ENCODE peak calls at places on chromosomes 2 and 18, in four cellular contexts. Q is GM23248, E is HCT116, V is MM.1S. L is an unnamed sample.

GRCh38 chr2:219220652-219221402 is 2.1 kb upstream of the ABCB6 start:
- DNase-seq in Q (no peak), E (no peak), V (no peak), L (no peak)

GRCh38 chr2:203811491-203812221 is 55.9 kb upstream of the CTLA4 start:
- DNase-seq in Q (peak), E (peak), V (peak), L (no peak)

GRCh38 chr2:112614201-112614840 is 29.9 kb downstream of the CHCHD5 start:
- DNase-seq in Q (no peak), E (no peak), V (no peak), L (no peak)

GRCh38 chr2:63841254-63842022 is at the start of gene UGP2:
- DNase-seq in Q (peak), E (peak), V (peak), L (peak)

GRCh38 chr2:125364181-125364806 is 1291.7 kb upstream of the GYPC start:
- DNase-seq in Q (no peak), E (no peak), V (no peak), L (no peak)

GRCh38 chr2:63056309-63057065 is 5.9 kb downstream of the OTX1 start:
- DNase-seq in Q (peak), E (no peak), V (peak), L (no peak)

GRCh38 chr2:127024769-127025356 is 82.1 kb downstream of the BIN1 start:
- DNase-seq in Q (peak), E (no peak), V (no peak), L (no peak)

GRCh38 chr2:31440764-31441163 is 26.2 kb upstream of the XDH start:
- DNase-seq in Q (peak), E (no peak), V (no peak), L (no peak)

GRCh38 chr18:12944724-12945123 is 3.1 kb upstream of the SEH1L start:
- DNase-seq in Q (peak), E (no peak), V (no peak), L (peak)

GRCh38 chr2:28658369-28658768 is 93.3 kb upstream of the PPP1CB start:
- DNase-seq in Q (peak), E (no peak), V (no peak), L (no peak)

GRCh38 chr2:203763425-203764272 is 57.2 kb downstream of the CD28 start:
- DNase-seq in Q (no peak), E (no peak), V (no peak), L (peak)

GRCh38 chr2:86366651-86367500 is 29.4 kb upstream of the REEP1 start:
- DNase-seq in Q (no peak), E (no peak), V (peak), L (no peak)

GRCh38 chr2:158650646-158651357 is 144.3 kb upstream of the DAPL1 start:
- DNase-seq in Q (no peak), E (no peak), V (no peak), L (no peak)

GRCh38 chr18:2654105-2654827 is 1.3 kb upstream of the SMCHD1 start:
- DNase-seq in Q (peak), E (no peak), V (no peak), L (peak)

GRCh38 chr2:201220102-201220570 is 37.2 kb downstream of the CASP10 start:
- DNase-seq in Q (no peak), E (no peak), V (peak), L (peak)

GRCh38 chr2:31987454-31987853 is 23.4 kb downstream of the MEMO1 start:
- DNase-seq in Q (peak), E (no peak), V (no peak), L (no peak)

GRCh38 chr2:163157411-163157810 is 318.8 kb upstream of the KCNH7 start:
- DNase-seq in Q (peak), E (no peak), V (no peak), L (no peak)

GRCh38 chr2:17969661-17970060 is 91.2 kb downstream of the KCNS3 start:
- DNase-seq in Q (no peak), E (no peak), V (no peak), L (no peak)

GRCh38 chr18:45237639-45238038 is 377.6 kb upstream of the SLC14A2 start:
- DNase-seq in Q (no peak), E (no peak), V (no peak), L (no peak)

GRCh38 chr18:69490813-69491212 is 90.1 kb downstream of the DOK6 start:
- DNase-seq in Q (peak), E (no peak), V (no peak), L (no peak)

GRCh38 chr2:8488001-8488738 is 193.7 kb upstream of the ID2 start:
- DNase-seq in Q (no peak), E (no peak), V (peak), L (no peak)

GRCh38 chr18:73791081-73791480 is 356.6 kb downstream of the FBXO15 start:
- DNase-seq in Q (peak), E (no peak), V (no peak), L (no peak)

GRCh38 chr18:49486959-49487710 is at the start of gene C18orf32:
- DNase-seq in Q (peak), E (peak), V (peak), L (peak)

GRCh38 chr18:41579185-41579584 is 375.8 kb upstream of the PIK3C3 start:
- DNase-seq in Q (no peak), E (no peak), V (no peak), L (no peak)

GRCh38 chr2:18349421-18349820 is 211.0 kb downstream of the RDH14 start:
- DNase-seq in Q (no peak), E (no peak), V (no peak), L (no peak)

GRCh38 chr2:67400560-67401464 is 3.7 kb downstream of the ETAA1 start:
- DNase-seq in Q (peak), E (no peak), V (no peak), L (no peak)

GRCh38 chr18:49561377-49562193 is at the start of gene LIPG:
- DNase-seq in Q (peak), E (peak), V (peak), L (no peak)

GRCh38 chr2:54569745-54570296 is 113.7 kb downstream of the SPTBN1 start:
- DNase-seq in Q (no peak), E (no peak), V (peak), L (peak)

GRCh38 chr18:54829856-54830255 is 1.6 kb downstream of the RAB27B start:
- DNase-seq in Q (no peak), E (no peak), V (no peak), L (no peak)

GRCh38 chr18:62999392-62999791 is 284.1 kb downstream of the PHLPP1 start:
- DNase-seq in Q (peak), E (no peak), V (no peak), L (no peak)

GRCh38 chr2:232875256-232876070 is 5.4 kb downstream of the SNORC start:
- DNase-seq in Q (no peak), E (no peak), V (no peak), L (no peak)

GRCh38 chr2:149537098-149537726 is 50.4 kb downstream of the MMADHC start:
- DNase-seq in Q (no peak), E (no peak), V (peak), L (no peak)

GRCh38 chr18:47912343-47912742 is 18.1 kb downstream of the SMAD2 start:
- DNase-seq in Q (no peak), E (no peak), V (no peak), L (no peak)

GRCh38 chr2:172100080-172101007 is 2.4 kb downstream of the DLX2 start:
- DNase-seq in Q (peak), E (no peak), V (no peak), L (no peak)

GRCh38 chr2:135586148-135586547 is 54.9 kb downstream of the R3HDM1 start:
- DNase-seq in Q (no peak), E (no peak), V (no peak), L (peak)

GRCh38 chr2:176118606-176119370 is 2.2 kb downstream of the HOXD10 start:
- DNase-seq in Q (peak), E (peak), V (peak), L (peak)

GRCh38 chr18:10188971-10189810 is 265.2 kb upstream of the APCDD1 start:
- DNase-seq in Q (no peak), E (no peak), V (no peak), L (no peak)

GRCh38 chr2:154827286-154827685 is 128.8 kb downstream of the KCNJ3 start:
- DNase-seq in Q (no peak), E (no peak), V (no peak), L (no peak)

GRCh38 chr2:186862869-186863709 is 14.1 kb upstream of the ZSWIM2 start:
- DNase-seq in Q (peak), E (peak), V (peak), L (peak)

GRCh38 chr2:26630669-26631360 is 10.4 kb downstream of the CIB4 start:
- DNase-seq in Q (peak), E (peak), V (no peak), L (no peak)
- TF ChIP-seq EZH2phosphoT487 in Q (no peak), E (no peak), V (no peak), L (no peak)

GRCh38 chr2:188282907-188283306 is 8.8 kb upstream of the GULP1 start:
- DNase-seq in Q (no peak), E (no peak), V (no peak), L (no peak)

GRCh38 chr2:188276255-188276654 is 15.4 kb upstream of the GULP1 start:
- DNase-seq in Q (no peak), E (no peak), V (no peak), L (no peak)

GRCh38 chr2:188279093-188279445 is 12.6 kb upstream of the GULP1 start:
- DNase-seq in Q (no peak), E (no peak), V (no peak), L (no peak)

GRCh38 chr2:188280811-188281222 is 10.9 kb upstream of the GULP1 start:
- DNase-seq in Q (no peak), E (no peak), V (no peak), L (no peak)

DNA sequence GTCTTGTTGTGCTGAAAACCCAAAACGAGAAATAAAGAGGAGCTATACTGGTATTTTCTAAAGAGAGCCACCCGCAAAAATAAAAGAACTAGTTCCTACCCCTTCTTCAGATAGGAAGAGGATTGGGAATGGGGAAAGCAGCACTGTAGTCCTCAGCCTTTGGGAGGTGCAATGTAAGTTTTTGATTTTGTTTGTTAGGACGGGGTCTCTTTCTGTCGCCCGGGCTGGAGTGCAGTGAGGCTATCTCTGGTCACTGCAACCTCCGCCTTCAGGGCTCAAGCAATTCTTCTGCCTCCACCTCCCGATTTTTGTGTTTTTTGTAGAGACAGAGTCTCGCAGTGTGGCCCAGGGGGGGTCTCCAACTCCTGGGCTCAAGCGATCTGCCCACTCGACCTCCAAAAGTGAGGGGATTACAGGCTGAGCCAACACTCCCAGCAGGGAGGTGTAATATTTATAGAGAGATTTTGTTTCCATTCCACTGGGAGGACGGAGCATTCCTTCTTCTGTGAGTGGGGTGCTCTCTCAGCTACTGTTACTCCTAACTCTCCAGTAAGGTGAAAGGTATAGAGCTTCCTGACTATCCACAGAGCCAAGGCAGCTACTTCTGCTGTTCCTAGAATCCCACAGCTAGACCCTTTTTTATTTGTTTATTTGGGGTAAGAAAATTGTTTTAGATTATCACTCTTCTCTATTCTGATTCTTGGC is 13.1 kb upstream of the GULP1 start:
- DNase-seq in Q (no peak), E (no peak), V (no peak), L (no peak)
- TF ChIP-seq EZH2phosphoT487 in Q (no peak), E (no peak), V (no peak), L (no peak)

GRCh38 chr2:88810017-88810416 is 118.5 kb downstream of the RPIA start:
- DNase-seq in Q (no peak), E (no peak), V (no peak), L (no peak)

GRCh38 chr2:88807237-88807962 is 115.9 kb downstream of the RPIA start:
- DNase-seq in Q (no peak), E (no peak), V (no peak), L (no peak)

GRCh38 chr2:88810488-88810887 is 119.0 kb downstream of the RPIA start:
- DNase-seq in Q (no peak), E (no peak), V (no peak), L (no peak)

GRCh38 chr2:88808083-88808482 is 116.6 kb downstream of the RPIA start:
- DNase-seq in Q (no peak), E (no peak), V (no peak), L (no peak)

DNA sequence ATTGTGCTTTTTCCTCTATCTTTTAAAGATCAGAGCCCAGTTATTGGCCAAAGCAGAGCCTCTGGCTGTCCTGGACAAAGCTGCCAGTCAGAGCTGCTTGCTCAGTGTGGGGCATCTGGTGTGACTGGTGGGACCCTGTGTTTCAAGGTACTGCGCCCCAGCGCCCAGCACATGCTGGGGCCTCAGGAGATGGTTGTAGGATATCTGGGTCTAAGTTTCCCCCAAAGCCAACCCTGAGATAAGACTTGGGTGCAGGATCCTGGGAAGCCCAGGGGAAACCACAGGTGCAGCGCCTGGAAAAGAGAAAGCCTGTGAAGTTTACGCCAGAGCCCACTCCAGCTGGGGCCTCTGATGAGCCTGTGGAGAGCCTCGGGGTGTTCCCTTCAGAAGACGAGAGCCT is 117.7 kb downstream of the RPIA start:
- DNase-seq in Q (no peak), E (no peak), V (no peak), L (no peak)
- TF ChIP-seq EZH2phosphoT487 in Q (no peak), E (no peak), V (no peak), L (no peak)

DNA sequence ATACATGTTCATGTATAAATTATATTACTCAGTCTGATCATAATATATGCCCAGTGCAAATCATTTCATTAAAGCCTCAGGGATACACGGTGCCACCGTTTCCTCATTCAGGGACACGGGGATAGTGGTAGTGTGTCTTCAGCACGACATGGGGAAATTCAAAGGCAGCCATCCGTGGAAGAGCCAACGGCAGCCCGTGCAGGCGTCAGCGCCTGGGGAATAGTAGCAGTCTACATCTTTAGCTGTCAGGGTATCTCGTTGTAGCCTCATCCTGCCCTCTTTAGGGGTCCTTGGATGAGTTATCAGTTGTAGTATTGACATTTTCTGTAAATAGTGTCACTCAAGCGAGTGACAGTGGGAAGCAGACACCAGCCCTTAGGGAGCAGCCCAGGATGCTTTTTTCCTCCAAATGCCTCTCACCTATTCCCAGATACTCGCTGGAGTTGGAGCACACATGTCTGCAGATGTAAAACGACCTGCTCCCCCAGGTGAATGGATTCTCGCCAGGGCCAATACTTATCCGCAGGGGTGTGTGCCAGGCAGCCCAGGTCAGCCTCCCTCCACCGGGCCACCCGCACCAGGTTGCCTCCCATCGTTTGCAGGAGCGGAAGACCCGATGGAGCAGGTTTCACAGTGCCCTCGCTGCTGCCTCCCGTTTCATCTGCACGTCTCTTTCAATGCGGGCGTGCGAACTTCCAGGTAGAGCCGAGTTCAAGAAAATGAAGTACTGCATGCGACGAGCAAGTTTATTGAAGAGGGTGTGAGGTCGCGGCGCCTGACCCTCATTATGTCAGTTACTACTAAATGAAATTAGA is 41.0 kb downstream of the AGAP1 start:
- DNase-seq in Q (no peak), E (no peak), V (no peak), L (no peak)
- TF ChIP-seq EZH2phosphoT487 in Q (no peak), E (no peak), V (no peak), L (no peak)